ENCODE peak calls at places on chromosomes 3 and 15, in eight cellular contexts. X is brain microvascular endothelial cell; G is RCC 7860; E is bronchial epithelial cell; F is activated CD8-positive, alpha-beta T cell treated with anti-CD3 and anti-CD28 coated beads, Interleukin-2, amount 10 ng/mL, durations not matched to agents 7 days and 5 days; Y is right cardiac atrium; W is HEK293T; V is H54. A is an unnamed sample.

GRCh38 chr15:101189708-101190107 is 62.1 kb downstream of the CHSY1 start:
- DNase-seq in W (no peak), G (no peak), Y (no peak), X (no peak), V (no peak), E (no peak), F (no peak), A (no peak)

GRCh38 chr3:12681586-12682371 is 17.9 kb upstream of the RAF1 start:
- DNase-seq in X (peak; percentile 43), Y (no peak), G (no peak), E (peak; percentile 77), V (no peak), F (no peak), W (no peak), A (no peak)

GRCh38 chr3:29280675-29281264 is at the start of gene RBMS3:
- DNase-seq in E (peak; percentile 89), Y (peak; percentile 94), X (peak; percentile 88), G (peak; percentile 91), V (peak; percentile 47), W (peak; percentile 68), F (peak; percentile 37), A (peak; percentile 39)

GRCh38 chr3:97835761-97836160 is 13.9 kb downstream of the CRYBG3 start:
- DNase-seq in X (peak; percentile 63), W (no peak), G (no peak), F (no peak), E (peak; percentile 13), V (peak; percentile 37), Y (no peak), A (no peak)

GRCh38 chr3:57078366-57079220 is 18.1 kb downstream of the SPATA12 start:
- DNase-seq in G (no peak), F (peak; percentile 42), V (peak; percentile 64), Y (peak; percentile 77), X (peak; percentile 66), E (peak; percentile 22), W (peak; percentile 57), A (no peak)

GRCh38 chr3:14802332-14802731 is 16.4 kb upstream of the FGD5 start:
- DNase-seq in F (no peak), X (no peak), G (no peak), E (no peak), V (no peak), W (no peak), Y (no peak), A (no peak)

GRCh38 chr3:151183253-151183652 is 19.8 kb downstream of the GPR171 start:
- DNase-seq in W (no peak), Y (no peak), V (no peak), F (peak; percentile 38), G (no peak), X (no peak), E (no peak), A (no peak)

GRCh38 chr3:142448424-142448823 is 587 bp upstream of the XRN1 start:
- DNase-seq in F (no peak), G (no peak), Y (no peak), W (no peak), V (no peak), X (no peak), E (no peak), A (no peak)

GRCh38 chr3:15977089-15977488 is 179.3 kb upstream of the ANKRD28 start:
- DNase-seq in W (no peak), X (no peak), V (no peak), Y (no peak), F (no peak), E (no peak), G (no peak), A (no peak)

GRCh38 chr15:38528279-38528678 is 36.3 kb downstream of the RASGRP1 start:
- DNase-seq in Y (no peak), G (peak; percentile 44), F (no peak), X (peak; percentile 52), E (peak; percentile 18), W (no peak), V (no peak), A (no peak)

GRCh38 chr3:46222435-46223161 is 14.5 kb upstream of the CCR1 start:
- DNase-seq in E (no peak), Y (no peak), G (no peak), X (no peak), F (no peak), V (no peak), W (no peak), A (no peak)

GRCh38 chr15:64521726-64522164 is 61.4 kb downstream of the ZNF609 start:
- DNase-seq in G (no peak), Y (peak; percentile 85), E (peak; percentile 87), V (no peak), X (peak; percentile 36), W (no peak), F (no peak), A (peak; percentile 25)

GRCh38 chr3:57661404-57661803 is 31.5 kb downstream of the DENND6A start:
- DNase-seq in E (no peak), F (no peak), W (no peak), G (no peak), V (no peak), X (no peak), Y (no peak), A (no peak)

GRCh38 chr15:77506311-77507150 is 85.8 kb downstream of the HMG20A start:
- DNase-seq in F (no peak), E (no peak), G (no peak), X (no peak), W (no peak), V (no peak), Y (peak; percentile 95), A (no peak)

A was measured in occipital lobe.